ENCODE peak calls at places on chromosome 3, in six cellular contexts. One of them, this sample, is unnamed.

GRCh38 chr3:32758375-32758753 is 59.4 kb upstream of the TRIM71 start:
- DNase-seq in brain microvascular endothelial cell: no peak
- DNase-seq in GM12865: no peak
- DNase-seq in lower leg skin: no peak
- DNase-seq in NB4: peak
- DNase-seq in GM13977: no peak
- DNase-seq in this sample: no peak

GRCh38 chr3:110881069-110881468 is 190.5 kb upstream of the NECTIN3 start:
- DNase-seq in GM12865: peak
- DNase-seq in lower leg skin: peak
- DNase-seq in GM13977: no peak
- DNase-seq in brain microvascular endothelial cell: peak
- DNase-seq in NB4: peak
- DNase-seq in this sample: no peak

GRCh38 chr3:113100063-113100462 is 109.3 kb downstream of the GTPBP8 start:
- DNase-seq in lower leg skin: no peak
- DNase-seq in GM12865: no peak
- DNase-seq in NB4: no peak
- DNase-seq in GM13977: no peak
- DNase-seq in brain microvascular endothelial cell: no peak
- DNase-seq in this sample: no peak

GRCh38 chr3:12476238-12476897 is 7.9 kb upstream of the TSEN2 start:
- DNase-seq in NB4: no peak
- DNase-seq in GM12865: no peak
- DNase-seq in lower leg skin: no peak
- DNase-seq in GM13977: no peak
- DNase-seq in brain microvascular endothelial cell: peak
- DNase-seq in this sample: no peak

GRCh38 chr3:142319094-142319493 is 93.7 kb upstream of the GK5 start:
- DNase-seq in GM13977: no peak
- DNase-seq in GM12865: no peak
- DNase-seq in lower leg skin: no peak
- DNase-seq in NB4: no peak
- DNase-seq in brain microvascular endothelial cell: peak
- DNase-seq in this sample: no peak

GRCh38 chr3:113536627-113537101 is 4.3 kb downstream of the SIDT1 start:
- DNase-seq in brain microvascular endothelial cell: no peak
- DNase-seq in GM12865: no peak
- DNase-seq in GM13977: no peak
- DNase-seq in lower leg skin: no peak
- DNase-seq in NB4: no peak
- DNase-seq in this sample: no peak

GRCh38 chr3:159158213-159158612 is 356.4 kb downstream of the MFSD1 start:
- DNase-seq in brain microvascular endothelial cell: no peak
- DNase-seq in GM12865: peak
- DNase-seq in GM13977: no peak
- DNase-seq in lower leg skin: no peak
- DNase-seq in NB4: no peak
- DNase-seq in this sample: no peak

GRCh38 chr3:50230833-50231125 is 5.2 kb upstream of the GNAI2 start:
- DNase-seq in GM13977: no peak
- DNase-seq in lower leg skin: no peak
- DNase-seq in brain microvascular endothelial cell: no peak
- DNase-seq in NB4: no peak
- DNase-seq in GM12865: no peak
- DNase-seq in this sample: no peak

GRCh38 chr3:42708611-42709151 is 6.1 kb upstream of the HHATL start:
- DNase-seq in lower leg skin: no peak
- DNase-seq in GM12865: no peak
- DNase-seq in GM13977: no peak
- DNase-seq in brain microvascular endothelial cell: no peak
- DNase-seq in NB4: no peak
- DNase-seq in this sample: no peak

GRCh38 chr3:14481018-14481645 is 59.0 kb downstream of the GRIP2 start:
- DNase-seq in GM13977: no peak
- DNase-seq in brain microvascular endothelial cell: no peak
- DNase-seq in lower leg skin: no peak
- DNase-seq in NB4: no peak
- DNase-seq in GM12865: no peak
- DNase-seq in this sample: no peak

GRCh38 chr3:50221413-50222168 is 14.4 kb upstream of the GNAI2 start:
- DNase-seq in NB4: peak
- DNase-seq in GM13977: no peak
- DNase-seq in brain microvascular endothelial cell: no peak
- DNase-seq in GM12865: no peak
- DNase-seq in lower leg skin: no peak
- DNase-seq in this sample: no peak

GRCh38 chr3:62735510-62735909 is 139.7 kb downstream of the CADPS start:
- DNase-seq in lower leg skin: no peak
- DNase-seq in GM12865: no peak
- DNase-seq in brain microvascular endothelial cell: no peak
- DNase-seq in NB4: no peak
- DNase-seq in GM13977: no peak
- DNase-seq in this sample: no peak

GRCh38 chr3:52498134-52499054 is 3.3 kb downstream of the STAB1 start:
- DNase-seq in brain microvascular endothelial cell: no peak
- DNase-seq in GM12865: no peak
- DNase-seq in NB4: peak
- DNase-seq in GM13977: no peak
- DNase-seq in lower leg skin: peak
- DNase-seq in this sample: no peak

GRCh38 chr3:59913645-59914044 is 863.8 kb upstream of the CFAP20DC start:
- DNase-seq in NB4: no peak
- DNase-seq in brain microvascular endothelial cell: no peak
- DNase-seq in GM13977: no peak
- DNase-seq in GM12865: no peak
- DNase-seq in lower leg skin: no peak
- DNase-seq in this sample: no peak

GRCh38 chr3:111919370-111920065 is 59.3 kb upstream of the ABHD10 start:
- DNase-seq in GM12865: no peak
- DNase-seq in GM13977: no peak
- DNase-seq in lower leg skin: no peak
- DNase-seq in NB4: no peak
- DNase-seq in brain microvascular endothelial cell: no peak
- DNase-seq in this sample: no peak

GRCh38 chr3:72008226-72008996 is 223.5 kb upstream of the PROK2 start:
- DNase-seq in brain microvascular endothelial cell: peak
- DNase-seq in NB4: peak
- DNase-seq in GM12865: no peak
- DNase-seq in GM13977: no peak
- DNase-seq in lower leg skin: no peak
- DNase-seq in this sample: no peak

GRCh38 chr3:48397767-48398681 is 26.0 kb downstream of the FBXW12 start:
- DNase-seq in brain microvascular endothelial cell: no peak
- DNase-seq in GM12865: no peak
- DNase-seq in NB4: no peak
- DNase-seq in lower leg skin: no peak
- DNase-seq in GM13977: no peak
- DNase-seq in this sample: no peak

GRCh38 chr3:53114412-53115074 is 15.7 kb downstream of the RFT1 start:
- DNase-seq in lower leg skin: no peak
- DNase-seq in GM13977: no peak
- DNase-seq in NB4: peak
- DNase-seq in GM12865: no peak
- DNase-seq in brain microvascular endothelial cell: no peak
- DNase-seq in this sample: no peak

GRCh38 chr3:83523470-83524073 is 1435.2 kb upstream of the CADM2 start:
- DNase-seq in GM12865: peak
- DNase-seq in NB4: peak
- DNase-seq in GM13977: peak
- DNase-seq in brain microvascular endothelial cell: peak
- DNase-seq in lower leg skin: peak
- DNase-seq in this sample: peak

GRCh38 chr3:53544357-53544756 is 49.9 kb downstream of the CACNA1D start:
- DNase-seq in GM12865: no peak
- DNase-seq in lower leg skin: no peak
- DNase-seq in GM13977: no peak
- DNase-seq in brain microvascular endothelial cell: no peak
- DNase-seq in NB4: no peak
- DNase-seq in this sample: no peak

GRCh38 chr3:114370537-114371174 is 76.8 kb downstream of the TIGIT start:
- DNase-seq in GM12865: no peak
- DNase-seq in brain microvascular endothelial cell: no peak
- DNase-seq in NB4: no peak
- DNase-seq in lower leg skin: no peak
- DNase-seq in GM13977: no peak
- DNase-seq in this sample: no peak

GRCh38 chr3:73037369-73037699 is 24.1 kb upstream of the EBLN2 start:
- DNase-seq in GM13977: no peak
- DNase-seq in lower leg skin: no peak
- DNase-seq in NB4: no peak
- DNase-seq in brain microvascular endothelial cell: peak
- DNase-seq in GM12865: no peak
- DNase-seq in this sample: no peak

GRCh38 chr3:112776000-112776399 is 70.7 kb downstream of the CD200R1L start:
- DNase-seq in brain microvascular endothelial cell: no peak
- DNase-seq in GM13977: no peak
- DNase-seq in NB4: peak
- DNase-seq in GM12865: peak
- DNase-seq in lower leg skin: no peak
- DNase-seq in this sample: no peak

GRCh38 chr3:52218953-52219650 is 6.3 kb downstream of the TLR9 start:
- DNase-seq in NB4: no peak
- DNase-seq in GM13977: no peak
- DNase-seq in GM12865: no peak
- DNase-seq in brain microvascular endothelial cell: no peak
- DNase-seq in lower leg skin: no peak
- DNase-seq in this sample: no peak

GRCh38 chr3:119681279-119681678 is 4.1 kb upstream of the COX17 start:
- DNase-seq in brain microvascular endothelial cell: no peak
- DNase-seq in lower leg skin: no peak
- DNase-seq in GM13977: peak
- DNase-seq in GM12865: peak
- DNase-seq in NB4: peak
- DNase-seq in this sample: peak

DNA sequence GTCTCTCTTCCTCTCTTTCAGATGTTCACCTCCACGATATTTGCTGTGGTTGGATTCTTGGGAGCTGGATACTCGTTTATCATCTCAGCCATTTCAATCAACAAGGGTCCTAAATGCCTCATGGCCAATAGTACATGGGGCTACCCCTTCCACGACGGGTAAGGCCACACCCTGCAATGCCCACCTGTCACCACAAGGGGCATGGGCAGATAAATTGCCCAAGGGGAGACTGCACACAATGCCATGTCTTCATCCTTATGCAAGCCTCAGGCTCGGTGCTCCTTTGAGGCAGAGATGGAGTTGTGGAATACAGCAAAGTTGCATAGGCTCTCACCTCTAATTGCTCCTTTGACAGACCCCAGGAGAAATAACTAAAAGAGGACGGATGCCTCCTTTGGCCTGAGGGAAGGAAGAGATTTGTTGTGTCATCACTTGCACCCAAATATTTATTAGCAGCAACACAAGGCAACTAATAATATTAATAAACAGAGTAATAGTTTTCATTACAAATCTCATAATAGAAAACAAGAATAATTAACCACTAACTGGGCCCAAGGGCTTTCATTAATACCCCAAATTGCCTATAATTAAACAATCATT is 13.2 kb downstream of the TM4SF4 start:
- DNase-seq in NB4: peak
- DNase-seq in brain microvascular endothelial cell: no peak
- DNase-seq in lower leg skin: no peak
- DNase-seq in GM13977: no peak
- DNase-seq in GM12865: peak
- DNase-seq in this sample: peak
- TF ChIP-seq CTCF in NB4: peak
- TF ChIP-seq CTCF in brain microvascular endothelial cell: peak
- TF ChIP-seq CTCF in lower leg skin: no peak
- TF ChIP-seq CTCF in GM13977: peak
- TF ChIP-seq CTCF in GM12865: peak
- TF ChIP-seq CTCF in this sample: peak

DNA sequence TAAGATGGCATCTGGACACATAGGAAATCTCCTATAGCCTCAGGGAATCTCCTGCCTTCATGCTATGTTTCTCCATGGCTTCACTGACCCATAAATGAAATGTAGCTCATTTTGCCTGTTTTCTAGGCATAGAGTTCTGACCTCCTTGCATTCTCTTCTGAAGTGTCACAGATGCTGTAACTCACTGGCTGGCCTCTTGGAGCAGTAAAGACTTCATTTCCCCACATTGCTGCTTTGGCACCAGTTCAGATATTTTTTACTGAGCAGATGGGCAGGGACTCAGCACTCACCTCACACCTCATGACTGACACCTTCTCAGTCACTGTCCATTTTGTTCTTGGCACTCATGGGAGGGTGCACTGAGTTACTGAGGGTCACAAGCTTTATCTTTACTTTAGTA is 286.7 kb upstream of the TGFBR2 start:
- DNase-seq in GM13977: no peak
- DNase-seq in lower leg skin: peak
- DNase-seq in brain microvascular endothelial cell: peak
- DNase-seq in GM12865: peak
- DNase-seq in NB4: peak
- DNase-seq in this sample: no peak
- TF ChIP-seq CTCF in GM13977: peak
- TF ChIP-seq CTCF in lower leg skin: no peak
- TF ChIP-seq CTCF in brain microvascular endothelial cell: peak
- TF ChIP-seq CTCF in GM12865: peak
- TF ChIP-seq CTCF in NB4: peak
- TF ChIP-seq CTCF in this sample: peak

DNA sequence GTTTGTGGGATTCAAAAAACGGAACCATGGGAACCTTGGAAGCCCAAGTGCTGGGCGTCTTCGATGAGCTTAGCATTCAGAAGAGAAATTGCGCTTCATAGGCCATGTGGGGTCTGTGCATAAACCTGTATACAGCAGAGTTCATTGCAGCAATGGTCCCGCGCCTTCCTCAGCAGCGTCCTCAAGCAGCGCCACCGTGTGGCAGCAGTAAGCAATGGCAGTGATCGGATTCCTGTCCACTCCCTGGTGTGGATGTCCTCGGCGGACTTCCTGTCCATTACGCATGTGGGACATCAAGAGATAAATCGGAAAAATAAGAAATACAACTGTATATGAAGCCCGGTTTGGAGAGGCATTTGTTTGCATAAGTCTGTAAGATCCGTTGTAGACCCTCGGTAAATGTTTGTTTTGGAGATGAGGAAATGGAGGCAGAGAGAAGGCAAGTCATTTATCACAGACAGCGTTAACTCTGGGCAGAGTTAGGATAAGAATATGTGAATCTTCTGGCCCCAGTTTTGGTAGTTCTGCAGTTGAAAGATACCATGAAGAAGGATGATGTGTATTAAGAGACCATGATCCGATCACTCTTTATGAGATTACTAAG is 57.7 kb downstream of the CNTN4 start:
- DNase-seq in GM12865: peak
- DNase-seq in NB4: peak
- DNase-seq in brain microvascular endothelial cell: no peak
- DNase-seq in GM13977: peak
- DNase-seq in lower leg skin: no peak
- DNase-seq in this sample: peak
- TF ChIP-seq CTCF in GM12865: peak
- TF ChIP-seq CTCF in NB4: peak
- TF ChIP-seq CTCF in brain microvascular endothelial cell: peak
- TF ChIP-seq CTCF in GM13977: peak
- TF ChIP-seq CTCF in lower leg skin: no peak
- TF ChIP-seq CTCF in this sample: peak

DNA sequence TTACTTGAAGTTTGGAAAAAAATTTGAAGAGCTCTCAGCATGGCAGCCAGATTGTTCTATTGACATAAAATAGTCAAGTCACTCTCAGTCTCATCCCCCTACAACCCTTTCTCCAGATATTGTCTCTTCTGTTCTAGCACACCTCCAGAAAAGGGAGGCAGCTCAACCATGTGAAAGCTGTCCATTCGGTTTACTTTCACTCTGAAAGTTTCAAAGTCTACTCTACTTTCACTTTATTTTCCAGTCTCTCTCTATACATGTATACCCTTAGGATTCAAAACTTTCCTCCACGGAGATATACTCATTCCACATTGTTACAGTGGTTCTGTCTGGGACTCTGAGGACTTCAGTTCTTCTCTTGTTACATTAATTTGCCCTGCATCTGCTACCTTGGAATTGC is 111.0 kb upstream of the STAC start:
- DNase-seq in lower leg skin: no peak
- DNase-seq in GM12865: no peak
- DNase-seq in GM13977: no peak
- DNase-seq in brain microvascular endothelial cell: no peak
- DNase-seq in NB4: no peak
- DNase-seq in this sample: no peak
- TF ChIP-seq CTCF in lower leg skin: no peak
- TF ChIP-seq CTCF in GM12865: no peak
- TF ChIP-seq CTCF in GM13977: no peak
- TF ChIP-seq CTCF in brain microvascular endothelial cell: no peak
- TF ChIP-seq CTCF in NB4: no peak
- TF ChIP-seq CTCF in this sample: no peak

This sample was measured in GM10248.